ENCODE peak calls at places on chromosomes 6 and 20, in six cellular contexts. One of them, this sample, is unnamed.

GRCh38 chr20:58245931-58246330 is 17.5 kb upstream of the ANKRD60 start:
- DNase-seq in Calu3: no peak
- DNase-seq in astrocyte of the spinal cord: no peak
- DNase-seq in HCT116: no peak
- DNase-seq in NCI-H1694: no peak
- DNase-seq in fibroblast of the conjunctiva: no peak
- DNase-seq in this sample: no peak

GRCh38 chr6:83309344-83309743 is 116.2 kb downstream of the RWDD2A start:
- DNase-seq in NCI-H1694: no peak
- DNase-seq in fibroblast of the conjunctiva: no peak
- DNase-seq in HCT116: no peak
- DNase-seq in astrocyte of the spinal cord: no peak
- DNase-seq in Calu3: no peak
- DNase-seq in this sample: no peak

GRCh38 chr6:143140767-143141166 is 80.1 kb downstream of the AIG1 start:
- DNase-seq in fibroblast of the conjunctiva: no peak
- DNase-seq in HCT116: no peak
- DNase-seq in astrocyte of the spinal cord: no peak
- DNase-seq in Calu3: no peak
- DNase-seq in NCI-H1694: no peak
- DNase-seq in this sample: no peak

GRCh38 chr6:89724981-89725380 is 86.4 kb upstream of the LYRM2 start:
- DNase-seq in HCT116: no peak
- DNase-seq in astrocyte of the spinal cord: no peak
- DNase-seq in fibroblast of the conjunctiva: no peak
- DNase-seq in NCI-H1694: no peak
- DNase-seq in Calu3: no peak
- DNase-seq in this sample: no peak

GRCh38 chr6:38489951-38490350 is 149.8 kb downstream of the BTBD9 start:
- DNase-seq in Calu3: no peak
- DNase-seq in NCI-H1694: peak; percentile 81
- DNase-seq in astrocyte of the spinal cord: peak; percentile 61
- DNase-seq in fibroblast of the conjunctiva: peak; percentile 32
- DNase-seq in HCT116: no peak
- DNase-seq in this sample: no peak

GRCh38 chr6:137764464-137764863 is 102.6 kb upstream of the TNFAIP3 start:
- DNase-seq in Calu3: no peak
- DNase-seq in fibroblast of the conjunctiva: no peak
- DNase-seq in astrocyte of the spinal cord: peak; percentile 79
- DNase-seq in HCT116: no peak
- DNase-seq in NCI-H1694: no peak
- DNase-seq in this sample: no peak

GRCh38 chr6:138383776-138384175 is 6.1 kb downstream of the SMIM28 start:
- DNase-seq in Calu3: no peak
- DNase-seq in HCT116: no peak
- DNase-seq in NCI-H1694: no peak
- DNase-seq in astrocyte of the spinal cord: no peak
- DNase-seq in fibroblast of the conjunctiva: no peak
- DNase-seq in this sample: no peak

GRCh38 chr20:21046413-21047070 is 59.6 kb downstream of the LINC00237 start:
- DNase-seq in astrocyte of the spinal cord: no peak
- DNase-seq in HCT116: no peak
- DNase-seq in Calu3: no peak
- DNase-seq in NCI-H1694: no peak
- DNase-seq in fibroblast of the conjunctiva: no peak
- DNase-seq in this sample: no peak

GRCh38 chr20:50953821-50954220 is 4.5 kb downstream of the DPM1 start:
- DNase-seq in fibroblast of the conjunctiva: no peak
- DNase-seq in HCT116: no peak
- DNase-seq in Calu3: no peak
- DNase-seq in astrocyte of the spinal cord: no peak
- DNase-seq in NCI-H1694: no peak
- DNase-seq in this sample: no peak

GRCh38 chr20:14951707-14952106 is 614.3 kb upstream of the FLRT3 start:
- DNase-seq in Calu3: no peak
- DNase-seq in astrocyte of the spinal cord: peak; percentile 26
- DNase-seq in fibroblast of the conjunctiva: peak; percentile 9
- DNase-seq in NCI-H1694: no peak
- DNase-seq in HCT116: no peak
- DNase-seq in this sample: no peak

GRCh38 chr6:17580518-17581048 is 19.5 kb upstream of the FAM8A1 start:
- DNase-seq in astrocyte of the spinal cord: peak; percentile 56
- DNase-seq in NCI-H1694: no peak
- DNase-seq in Calu3: peak; percentile 20
- DNase-seq in fibroblast of the conjunctiva: peak; percentile 9
- DNase-seq in HCT116: no peak
- DNase-seq in this sample: no peak

GRCh38 chr6:133964052-133964451 is 11.0 kb downstream of the TBPL1 start:
- DNase-seq in NCI-H1694: no peak
- DNase-seq in astrocyte of the spinal cord: peak; percentile 92
- DNase-seq in Calu3: no peak
- DNase-seq in HCT116: no peak
- DNase-seq in fibroblast of the conjunctiva: peak; percentile 20
- DNase-seq in this sample: no peak

GRCh38 chr6:138115877-138116660 is 8.8 kb upstream of the PERP start:
- DNase-seq in Calu3: peak; percentile 28
- DNase-seq in NCI-H1694: peak; percentile 65
- DNase-seq in fibroblast of the conjunctiva: peak; percentile 61
- DNase-seq in HCT116: peak; percentile 58
- DNase-seq in astrocyte of the spinal cord: peak; percentile 71
- DNase-seq in this sample: peak; percentile 54

GRCh38 chr6:36727491-36728021 is 29.9 kb downstream of the RAB44 start:
- DNase-seq in HCT116: no peak
- DNase-seq in NCI-H1694: peak; percentile 12
- DNase-seq in astrocyte of the spinal cord: peak; percentile 42
- DNase-seq in fibroblast of the conjunctiva: no peak
- DNase-seq in Calu3: no peak
- DNase-seq in this sample: no peak

GRCh38 chr20:55116598-55116997 is 641.2 kb downstream of the DOK5 start:
- DNase-seq in NCI-H1694: no peak
- DNase-seq in fibroblast of the conjunctiva: no peak
- DNase-seq in astrocyte of the spinal cord: no peak
- DNase-seq in Calu3: no peak
- DNase-seq in HCT116: no peak
- DNase-seq in this sample: no peak

GRCh38 chr20:16095241-16095640 is 478.0 kb downstream of the KIF16B start:
- DNase-seq in HCT116: no peak
- DNase-seq in fibroblast of the conjunctiva: no peak
- DNase-seq in astrocyte of the spinal cord: no peak
- DNase-seq in Calu3: no peak
- DNase-seq in NCI-H1694: no peak
- DNase-seq in this sample: no peak

GRCh38 chr6:37170273-37171140 is 555 bp downstream of the PIM1 start:
- DNase-seq in HCT116: no peak
- DNase-seq in astrocyte of the spinal cord: no peak
- DNase-seq in Calu3: peak; percentile 74
- DNase-seq in NCI-H1694: peak; percentile 12
- DNase-seq in fibroblast of the conjunctiva: no peak
- DNase-seq in this sample: no peak

GRCh38 chr20:35111141-35111888 is 18.7 kb upstream of the TRPC4AP start:
- DNase-seq in astrocyte of the spinal cord: peak; percentile 81
- DNase-seq in HCT116: no peak
- DNase-seq in NCI-H1694: no peak
- DNase-seq in Calu3: no peak
- DNase-seq in fibroblast of the conjunctiva: no peak
- DNase-seq in this sample: no peak

GRCh38 chr6:111589366-111589765 is 16.3 kb downstream of the TRAF3IP2 start:
- DNase-seq in Calu3: peak; percentile 69
- DNase-seq in NCI-H1694: no peak
- DNase-seq in HCT116: peak; percentile 80
- DNase-seq in astrocyte of the spinal cord: peak; percentile 82
- DNase-seq in fibroblast of the conjunctiva: peak; percentile 93
- DNase-seq in this sample: no peak

GRCh38 chr6:8549381-8549780 is 114.0 kb upstream of the SLC35B3 start:
- DNase-seq in HCT116: no peak
- DNase-seq in Calu3: no peak
- DNase-seq in NCI-H1694: no peak
- DNase-seq in fibroblast of the conjunctiva: no peak
- DNase-seq in astrocyte of the spinal cord: no peak
- DNase-seq in this sample: no peak

GRCh38 chr20:8132015-8132631 is at the start of gene PLCB1:
- DNase-seq in fibroblast of the conjunctiva: peak; percentile 68
- DNase-seq in astrocyte of the spinal cord: peak; percentile 83
- DNase-seq in NCI-H1694: peak; percentile 68
- DNase-seq in Calu3: peak; percentile 77
- DNase-seq in HCT116: peak; percentile 13
- DNase-seq in this sample: peak; percentile 61

GRCh38 chr20:46622125-46622524 is 29.1 kb downstream of the SLC13A3 start:
- DNase-seq in Calu3: no peak
- DNase-seq in NCI-H1694: no peak
- DNase-seq in astrocyte of the spinal cord: no peak
- DNase-seq in fibroblast of the conjunctiva: no peak
- DNase-seq in HCT116: no peak
- DNase-seq in this sample: no peak

This sample was measured in smooth muscle cell of the brain vasculature.